ENCODE peak calls at places on chromosomes 2 and 18, in ten cellular contexts. U, V, C, J, I, R, D, S, W and Z are unnamed samples.

GRCh38 chr2:137826373-137827372 is 137.6 kb upstream of the HNMT start:
- DNase-seq in V (no peak), U (no peak), S (no peak), D (no peak), R (no peak), C (peak; percentile 19), W (no peak), J (no peak), I (no peak), Z (no peak)

GRCh38 chr2:86468162-86469033 is 27.2 kb downstream of the KDM3A start:
- DNase-seq in U (no peak), W (no peak), V (no peak), R (no peak), J (no peak), S (no peak), I (no peak), D (no peak), C (no peak), Z (no peak)

GRCh38 chr2:63023444-63023843 is 27.2 kb upstream of the OTX1 start:
- DNase-seq in C (peak; percentile 12), S (peak; percentile 32), V (peak; percentile 37), U (no peak), I (no peak), J (peak; percentile 51), W (peak; percentile 54), R (no peak), D (peak; percentile 47), Z (no peak)

GRCh38 chr2:226985227-226985946 is 149.5 kb downstream of the RHBDD1 start:
- DNase-seq in W (peak; percentile 56), D (peak; percentile 89), I (peak; percentile 62), J (peak; percentile 70), C (peak; percentile 43), S (peak; percentile 44), R (peak; percentile 82), U (no peak), V (peak; percentile 45), Z (no peak)

GRCh38 chr2:20146401-20146800 is 78.5 kb downstream of the SDC1 start:
- DNase-seq in V (no peak), W (no peak), R (no peak), J (no peak), C (no peak), I (no peak), D (peak; percentile 41), S (no peak), U (no peak), Z (no peak)

GRCh38 chr2:120490091-120490798 is 144.3 kb downstream of the INHBB start:
- DNase-seq in I (no peak), J (peak; percentile 42), R (no peak), C (no peak), D (no peak), U (no peak), W (no peak), S (no peak), V (no peak), Z (no peak)

GRCh38 chr18:10128906-10129305 is 215.1 kb downstream of the VAPA start:
- DNase-seq in J (no peak), V (no peak), U (no peak), R (no peak), I (no peak), S (no peak), W (no peak), C (no peak), D (peak; percentile 25), Z (no peak)

GRCh38 chr18:48724455-48724854 is 185.6 kb downstream of the CTIF start:
- DNase-seq in W (no peak), D (no peak), J (no peak), S (no peak), C (no peak), I (no peak), V (no peak), U (no peak), R (no peak), Z (no peak)

GRCh38 chr2:215428060-215428910 is 7.6 kb downstream of the FN1 start:
- DNase-seq in J (no peak), U (no peak), W (no peak), R (no peak), S (no peak), I (no peak), C (no peak), D (peak; percentile 31), V (no peak), Z (no peak)

GRCh38 chr2:238130696-238131628 is 7.5 kb upstream of the KLHL30 start:
- DNase-seq in C (no peak), J (no peak), D (no peak), W (no peak), R (no peak), S (peak; percentile 13), I (no peak), U (peak; percentile 8), V (no peak), Z (no peak)

GRCh38 chr2:227325824-227326195 is 759 bp downstream of the MFF start:
- DNase-seq in W (no peak), C (no peak), V (peak; percentile 22), R (peak; percentile 18), D (peak; percentile 69), I (peak; percentile 41), J (peak; percentile 35), U (peak; percentile 26), S (peak; percentile 33), Z (no peak)

GRCh38 chr18:58892536-58892935 is 27.9 kb downstream of the ZNF532 start:
- DNase-seq in D (no peak), I (no peak), V (no peak), R (no peak), S (no peak), C (no peak), W (no peak), U (no peak), J (no peak), Z (no peak)

GRCh38 chr2:238362611-238363010 is 42.3 kb downstream of the TRAF3IP1 start:
- DNase-seq in D (no peak), J (no peak), U (no peak), W (no peak), I (no peak), R (no peak), C (no peak), S (no peak), V (no peak), Z (no peak)

GRCh38 chr2:239397856-239398470 is 2.9 kb downstream of the HDAC4 start:
- DNase-seq in S (no peak), D (no peak), V (no peak), W (no peak), R (no peak), C (no peak), J (no peak), U (no peak), I (no peak), Z (peak; percentile 50)

GRCh38 chr2:9018534-9018933 is 15.1 kb upstream of the MBOAT2 start:
- DNase-seq in I (no peak), W (no peak), R (no peak), C (no peak), J (no peak), D (no peak), U (no peak), V (no peak), S (no peak), Z (no peak)
- H3K4me3 ChIP-seq in I (no peak overlapping the region), W (no peak overlapping the region), R (no peak overlapping the region), C (no peak overlapping the region), J (no peak overlapping the region), D (no peak overlapping the region), U (no peak overlapping the region), V (no peak overlapping the region), S (no peak overlapping the region), Z (no peak overlapping the region)

GRCh38 chr2:97661927-97662326 is 1.9 kb downstream of the ACTR1B start:
- DNase-seq in J (no peak), U (no peak), S (no peak), W (no peak), V (no peak), I (no peak), D (no peak), R (no peak), C (no peak), Z (no peak)
- H3K4me3 ChIP-seq in J (no peak overlapping the region), U (no peak overlapping the region), S (no peak overlapping the region), W (peak overlapping the region; percentile 88), V (no peak overlapping the region), I (no peak overlapping the region), D (peak overlapping the region; percentile 77), R (peak overlapping the region; percentile 70), C (peak overlapping the region; percentile 98), Z (peak overlapping the region; percentile 81)

GRCh38 chr18:47260138-47260923 is 8.9 kb upstream of the SKOR2 start:
- DNase-seq in I (peak; percentile 41), W (no peak), R (peak; percentile 16), J (peak; percentile 20), U (peak; percentile 35), C (no peak), S (no peak), V (peak; percentile 28), D (peak; percentile 61), Z (no peak)

GRCh38 chr18:47261902-47262301 is 10.4 kb upstream of the SKOR2 start:
- DNase-seq in I (no peak), W (no peak), J (no peak), R (no peak), D (no peak), U (no peak), C (no peak), V (no peak), S (no peak), Z (no peak)

GRCh38 chr18:47262397-47263196 is 11.1 kb upstream of the SKOR2 start:
- DNase-seq in R (no peak), W (no peak), S (no peak), J (no peak), V (no peak), C (no peak), D (no peak), I (no peak), U (no peak), Z (no peak)

GRCh38 chr18:47263197-47263827 is 11.9 kb upstream of the SKOR2 start:
- DNase-seq in R (no peak), W (no peak), I (no peak), C (no peak), V (no peak), D (no peak), J (no peak), S (no peak), U (no peak), Z (no peak)

DNA sequence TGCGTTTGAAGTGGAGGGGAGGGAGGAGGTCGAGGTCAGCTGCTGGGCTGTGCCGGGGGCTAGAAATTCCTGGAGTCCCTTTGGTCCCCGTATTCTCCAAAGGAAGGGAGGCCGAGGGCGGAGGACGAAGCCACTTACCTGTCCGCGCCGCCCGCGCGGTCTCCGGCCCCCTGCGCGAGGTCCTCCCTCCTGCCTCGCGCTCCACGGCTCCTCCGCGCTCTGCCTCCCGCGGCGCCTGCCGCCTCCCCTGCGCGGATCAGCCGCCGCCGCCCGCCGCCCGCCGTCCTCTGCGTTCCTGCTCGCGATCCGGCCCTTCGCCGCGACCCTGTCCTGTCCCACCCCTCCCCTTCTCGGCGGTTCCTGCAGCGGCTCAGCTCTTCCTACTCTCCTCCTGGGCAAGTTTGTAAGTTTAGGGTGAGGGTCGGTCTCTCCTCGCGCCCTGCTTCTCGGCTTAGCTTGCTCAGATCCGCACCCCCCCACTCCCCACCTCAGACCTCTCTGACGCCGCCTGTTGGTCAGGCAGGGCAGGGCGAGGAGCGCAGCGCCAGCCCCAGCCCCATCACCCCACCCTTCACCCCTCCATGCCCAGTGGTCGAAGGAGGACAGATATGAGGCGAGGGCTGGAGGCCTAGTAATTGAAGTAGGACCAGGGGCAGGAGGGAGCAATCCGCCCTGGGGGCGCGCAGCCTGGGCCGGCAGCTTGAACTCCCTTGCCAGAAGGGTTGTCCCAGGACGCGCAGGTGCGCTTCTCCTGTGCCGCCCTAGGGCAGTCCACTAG is 9.7 kb upstream of the SKOR2 start:
- DNase-seq in C (no peak), V (no peak), W (no peak), S (no peak), D (no peak), R (no peak), U (no peak), I (no peak), J (no peak), Z (no peak)
- H3K4me3 ChIP-seq in C (no peak overlapping the region), V (no peak overlapping the region), W (no peak overlapping the region), S (no peak overlapping the region), D (no peak overlapping the region), R (no peak overlapping the region), U (no peak overlapping the region), I (no peak overlapping the region), J (no peak overlapping the region), Z (no peak overlapping the region)

GRCh38 chr2:47346-48218 is 1.3 kb upstream of the FAM110C start:
- DNase-seq in R (no peak), J (no peak), I (peak; percentile 26), V (no peak), W (no peak), S (no peak), U (no peak), C (no peak), D (no peak), Z (no peak)
- H3K4me3 ChIP-seq in R (no peak overlapping the region), J (peak overlapping the region; percentile 75), I (no peak overlapping the region), V (no peak overlapping the region), W (peak overlapping the region; percentile 73), S (no peak overlapping the region), U (no peak overlapping the region), C (no peak overlapping the region), D (no peak overlapping the region), Z (peak overlapping the region; percentile 30)